ENCODE peak calls at places on chromosomes 1 and 21, in four cellular contexts. L is HepG2, Z is HCT116, R is A549. T is an unnamed sample.
A peak's percentile ranks its signal among the peaks of the same experiment; 100 is the strongest.

GRCh38 chr1:17611991-17612390 is 72.5 kb downstream of the ARHGEF10L start:
- DNase-seq in R (no peak), Z (no peak), L (no peak), T (no peak)

GRCh38 chr1:64155285-64155684 is 48.1 kb upstream of the UBE2U start:
- DNase-seq in L (no peak), R (no peak), Z (no peak), T (no peak)

GRCh38 chr1:209029737-209030136 is 553.8 kb upstream of the CAMK1G start:
- DNase-seq in Z (no peak), L (no peak), R (no peak), T (no peak)

GRCh38 chr1:227788279-227789041 is 27.0 kb upstream of the PRSS38 start:
- DNase-seq in L (peak; percentile 29), R (no peak), Z (peak; percentile 38), T (peak; percentile 46)

GRCh38 chr1:54984126-54984842 is 3.9 kb downstream of the TMEM61 start:
- DNase-seq in L (no peak), R (no peak), Z (no peak), T (no peak)

GRCh38 chr1:145918992-145919939 is 749 bp upstream of the PEX11B start:
- DNase-seq in L (peak; percentile 56), Z (peak; percentile 29), R (peak; percentile 47), T (peak; percentile 61)

GRCh38 chr1:156082111-156083091 is at the start of gene MEX3A:
- DNase-seq in L (peak; percentile 75), Z (no peak), R (peak; percentile 59), T (peak; percentile 73)

GRCh38 chr1:32242341-32242851 is 4.6 kb upstream of the FAM167B start:
- DNase-seq in Z (no peak), R (peak; percentile 32), L (no peak), T (peak; percentile 63)

GRCh38 chr21:15406791-15407190 is 323.0 kb upstream of the USP25 start:
- DNase-seq in L (no peak), Z (no peak), R (no peak), T (no peak)

GRCh38 chr1:89865498-89866385 is 44.9 kb downstream of the LRRC8D start:
- DNase-seq in R (peak; percentile 23), L (no peak), Z (peak; percentile 64), T (no peak)

GRCh38 chr1:14111121-14111520 is 411.1 kb downstream of the PRDM2 start:
- DNase-seq in L (no peak), R (no peak), Z (no peak), T (no peak)

GRCh38 chr21:37232274-37233018 is 34.7 kb downstream of the VPS26C start:
- DNase-seq in R (no peak), L (no peak), Z (no peak), T (no peak)

GRCh38 chr21:35208810-35209517 is 159.9 kb upstream of the RUNX1 start:
- DNase-seq in Z (no peak), R (no peak), L (no peak), T (no peak)

GRCh38 chr21:38123626-38124025 is 133.2 kb upstream of the KCNJ15 start:
- DNase-seq in L (no peak), Z (no peak), R (no peak), T (no peak)

GRCh38 chr1:2525896-2526823 is at the start of gene PANK4:
- DNase-seq in R (peak; percentile 93), L (peak; percentile 84), Z (peak; percentile 83), T (peak; percentile 96)
- H3K4me3 ChIP-seq in R (peak within 1 kb of the TSS; percentile 84), L (peak within 1 kb of the TSS; percentile 69), Z (peak within 1 kb of the TSS; percentile 97), T (peak within 1 kb of the TSS; percentile 79)

DNA sequence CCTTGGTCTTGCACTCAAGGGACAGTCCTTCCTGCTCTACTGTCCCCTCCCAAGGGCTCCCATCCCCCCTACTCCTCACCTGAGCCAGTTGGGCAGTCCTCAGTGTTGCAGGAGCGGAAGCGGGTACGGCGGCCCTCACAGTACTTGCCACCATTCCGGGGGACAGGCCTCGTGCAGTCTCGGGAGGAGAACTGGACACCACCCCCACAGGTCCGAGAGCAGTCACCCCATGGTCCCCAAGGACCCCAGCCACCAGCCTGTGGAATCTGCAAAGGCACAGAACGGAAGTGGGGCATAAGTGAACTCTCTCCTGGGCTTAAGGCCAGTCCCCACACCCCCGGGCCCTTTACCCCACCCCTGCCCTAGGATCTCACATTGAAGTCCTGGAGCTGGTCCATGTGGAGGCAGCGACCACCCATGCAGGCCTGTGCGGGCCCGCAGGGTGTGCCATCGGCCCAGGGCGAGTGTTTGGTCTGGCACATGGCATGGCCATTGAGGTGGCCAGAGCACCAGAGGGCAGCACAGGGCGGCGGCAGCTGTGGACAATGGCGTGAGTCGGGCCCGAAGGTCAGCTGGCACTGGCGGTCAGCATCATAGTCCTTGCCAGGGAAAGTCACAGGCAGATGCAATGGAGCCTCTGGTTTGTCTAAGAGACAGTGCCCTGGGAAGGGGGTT is 5.2 kb downstream of the ADAMTS4 start:
- DNase-seq in R (no peak), L (no peak), Z (no peak), T (no peak)
- TF ChIP-seq CTCF in R (no peak), L (peak; percentile 64), Z (no peak), T (no peak)

GRCh38 chr1:150829751-150830150 is 21.7 kb upstream of the CTSK start:
- DNase-seq in Z (no peak), L (no peak), R (peak; percentile 12), T (no peak)
- TF ChIP-seq MAX in Z (no peak), L (no peak), R (no peak), T (no peak)

DNA sequence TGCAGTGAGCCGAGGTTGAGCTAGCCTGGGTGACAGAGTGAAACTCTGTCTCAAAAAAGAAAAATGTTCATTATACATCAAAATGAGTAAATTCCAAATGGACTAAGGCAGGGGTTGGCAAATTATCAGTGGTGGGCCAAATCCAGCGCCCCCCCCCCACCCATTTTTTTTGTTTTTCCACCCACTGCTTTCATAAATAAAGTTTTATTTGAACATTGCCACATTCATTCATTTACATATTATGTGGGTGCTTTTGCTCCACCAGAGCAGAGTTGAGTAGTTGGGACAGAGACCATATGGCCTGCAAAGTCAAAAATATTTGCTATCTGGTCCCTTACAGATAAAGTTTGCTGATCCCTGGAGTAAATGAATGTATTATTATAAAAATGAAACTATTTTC is 99.4 kb downstream of the ZMYM4 start:
- DNase-seq in R (no peak), Z (no peak), L (no peak), T (no peak)
- H3K4me3 ChIP-seq in R (no peak overlapping the region), Z (no peak overlapping the region), L (no peak overlapping the region), T (no peak overlapping the region)

GRCh38 chr1:153352523-153352922 is 3.9 kb upstream of the PGLYRP4 start:
- DNase-seq in R (peak; percentile 69), Z (peak; percentile 55), L (peak; percentile 52), T (peak; percentile 75)

GRCh38 chr1:153355445-153356071 is 2.1 kb upstream of the S100A9 start:
- DNase-seq in R (peak; percentile 75), Z (peak; percentile 46), L (peak; percentile 27), T (peak; percentile 88)

GRCh38 chr1:153354515-153355193 is 3.0 kb upstream of the S100A9 start:
- DNase-seq in L (no peak), Z (no peak), R (no peak), T (no peak)

GRCh38 chr1:153356392-153357075 is 1.1 kb upstream of the S100A9 start:
- DNase-seq in L (no peak), R (no peak), Z (no peak), T (no peak)

GRCh38 chr1:153353226-153353947 is 4.3 kb upstream of the S100A9 start:
- DNase-seq in Z (peak; percentile 8), R (peak; percentile 39), L (peak; percentile 12), T (peak; percentile 39)
- TF ChIP-seq CTCF in Z (peak; percentile 60), R (peak; percentile 50), L (peak; percentile 57), T (peak; percentile 57)

T was measured in NB4.